ENCODE peak calls at places on chromosomes 12 and 14, in four cellular contexts. R is type B pancreatic cell, T is iPS DF 6.9, C is T-helper 2 cell. S is an unnamed sample.

GRCh38 chr12:107127482-107128185 is 34.3 kb upstream of the CRY1 start:
- DNase-seq in R (no peak), T (no peak), C (no peak), S (no peak)

GRCh38 chr14:77886010-77886409 is 86.1 kb downstream of the ADCK1 start:
- DNase-seq in R (no peak), T (no peak), C (no peak), S (no peak)

GRCh38 chr14:103549361-103550311 is 12.8 kb downstream of the BAG5 start:
- DNase-seq in R (no peak), T (no peak), C (no peak), S (no peak)

GRCh38 chr12:119061208-119061796 is 80.0 kb downstream of the SRRM4 start:
- DNase-seq in R (peak; percentile 72), T (peak; percentile 55), C (no peak), S (no peak)

GRCh38 chr14:23665302-23666016 is 29.3 kb downstream of the DHRS2 start:
- DNase-seq in R (no peak), T (no peak), C (no peak), S (no peak)

GRCh38 chr14:67335781-67336180 is 23.8 kb downstream of the ATP6V1D start:
- DNase-seq in R (no peak), T (no peak), C (no peak), S (no peak)

GRCh38 chr14:24978862-24979724 is 70.9 kb downstream of the STXBP6 start:
- DNase-seq in R (no peak), T (no peak), C (no peak), S (no peak)

GRCh38 chr14:75258079-75258802 is 20.4 kb upstream of the FOS start:
- DNase-seq in R (no peak), T (no peak), C (no peak), S (no peak)

S was measured in stimulated activated effector memory CD8-positive, alpha-beta T cell treated with anti-CD3 and anti-CD28 coated beads, Interleukin-12 subunit alpha, Interleukin-12 subunit beta, amount 100 ng/mL, for 72 hours.